ENCODE peak calls at places on chromosome 16, in five cellular contexts. F is RWPE1, A is endothelial cell, C is heart right ventricle, L is glutamatergic neuron. H is an unnamed sample.

GRCh38 chr16:48384982-48385271 is 286 bp downstream of the SIAH1 start:
- DNase-seq in F (peak), A (no peak), C (peak), L (no peak), H (no peak)

GRCh38 chr16:30902070-30902972 is 5.9 kb downstream of the CTF1 start:
- DNase-seq in F (peak), A (peak), C (peak), L (peak), H (peak)

GRCh38 chr16:70805787-70806186 is 4.8 kb upstream of the VAC14 start:
- DNase-seq in F (peak), A (no peak), C (no peak), L (no peak), H (peak)

GRCh38 chr16:12900599-12901203 is 697 bp upstream of the SHISA9 start:
- DNase-seq in F (no peak), A (peak), C (no peak), L (peak), H (no peak)

GRCh38 chr16:74738134-74738541 is 36.5 kb downstream of the FA2H start:
- DNase-seq in F (peak), A (no peak), C (no peak), L (no peak), H (no peak)

GRCh38 chr16:86396318-86396882 is 113.9 kb upstream of the FOXF1 start:
- DNase-seq in F (no peak), A (no peak), C (no peak), L (no peak), H (peak)

GRCh38 chr16:11329080-11329491 is 16.2 kb upstream of the RMI2 start:
- DNase-seq in F (no peak), A (no peak), C (no peak), L (no peak), H (no peak)

GRCh38 chr16:73420244-73421040 is 372.5 kb upstream of the ZFHX3 start:
- DNase-seq in F (no peak), A (no peak), C (no peak), L (no peak), H (no peak)

GRCh38 chr16:86252596-86252995 is 257.7 kb upstream of the FOXF1 start:
- DNase-seq in F (no peak), A (peak), C (no peak), L (peak), H (peak)

GRCh38 chr16:68255712-68256111 is 8.6 kb upstream of the SLC7A6 start:
- DNase-seq in F (no peak), A (no peak), C (no peak), L (no peak), H (no peak)

GRCh38 chr16:65945485-65945884 is 421.0 kb upstream of the CDH5 start:
- DNase-seq in F (no peak), A (no peak), C (no peak), L (no peak), H (no peak)

GRCh38 chr16:82043680-82044584 is 8.9 kb downstream of the HSD17B2 start:
- DNase-seq in F (peak), A (no peak), C (no peak), L (no peak), H (peak)

GRCh38 chr16:11407047-11407982 is 62.1 kb downstream of the RMI2 start:
- DNase-seq in F (peak), A (peak), C (peak), L (peak), H (peak)

GRCh38 chr16:80346160-80346632 is 194.6 kb upstream of the DYNLRB2 start:
- DNase-seq in F (no peak), A (no peak), C (no peak), L (no peak), H (no peak)

GRCh38 chr16:21302898-21303528 is 24.9 kb upstream of the CRYM start:
- DNase-seq in F (peak), A (no peak), C (no peak), L (no peak), H (peak)

GRCh38 chr16:21300309-21301167 is 22.4 kb upstream of the CRYM start:
- DNase-seq in F (peak), A (peak), C (peak), L (peak), H (peak)

GRCh38 chr16:21302454-21302853 is 24.4 kb upstream of the CRYM start:
- DNase-seq in F (no peak), A (no peak), C (no peak), L (no peak), H (no peak)

GRCh38 chr16:21301168-21301894 is 23.2 kb upstream of the CRYM start:
- DNase-seq in F (peak), A (peak), C (peak), L (peak), H (peak)

DNA sequence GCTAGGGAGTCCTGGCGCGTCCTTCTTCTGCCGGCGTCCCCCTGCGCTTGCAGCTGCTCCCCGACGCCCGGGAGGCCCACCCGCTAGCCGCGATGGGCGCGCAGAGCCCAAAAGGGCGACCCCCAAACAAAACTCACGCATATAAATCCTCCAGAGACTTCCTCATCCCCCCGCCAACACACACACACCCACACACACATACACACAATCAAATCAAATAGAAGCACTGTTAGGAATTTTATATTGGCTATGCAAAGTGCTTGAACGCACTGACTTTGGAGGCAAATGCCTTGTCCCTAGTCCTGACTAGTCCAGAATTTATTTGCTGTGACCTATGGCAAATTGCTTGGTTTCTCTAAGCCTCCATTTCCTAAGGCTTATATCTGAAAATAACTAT is 23.8 kb upstream of the CRYM start:
- DNase-seq in F (no peak), A (no peak), C (no peak), L (no peak), H (peak)
- TF ChIP-seq CTCF in F (peak), A (no peak), C (no peak), L (no peak), H (no peak)

GRCh38 chr16:600781-601180 is 10.9 kb downstream of the RAB40C start:
- DNase-seq in F (no peak), A (no peak), C (no peak), L (no peak), H (no peak)
- TF ChIP-seq CTCF in F (peak), A (no peak), C (peak), L (peak), H (peak)

GRCh38 chr16:4352843-4353242 is 1.7 kb upstream of the PAM16 start:
- DNase-seq in F (no peak), A (no peak), C (no peak), L (no peak), H (no peak)
- TF ChIP-seq CTCF in F (no peak), A (no peak), C (no peak), L (no peak), H (no peak)

GRCh38 chr16:22103371-22103890 is 11.1 kb downstream of the VWA3A start:
- DNase-seq in F (no peak), A (no peak), C (no peak), L (no peak), H (no peak)

GRCh38 chr16:22093952-22094351 is 1.6 kb downstream of the VWA3A start:
- DNase-seq in F (no peak), A (no peak), C (no peak), L (no peak), H (peak)

GRCh38 chr16:22098538-22099255 is 6.4 kb downstream of the VWA3A start:
- DNase-seq in F (peak), A (no peak), C (peak), L (no peak), H (peak)

GRCh38 chr16:22099256-22099975 is 7.1 kb downstream of the VWA3A start:
- DNase-seq in F (no peak), A (no peak), C (no peak), L (no peak), H (no peak)
- TF ChIP-seq CTCF in F (peak), A (no peak), C (no peak), L (no peak), H (no peak)

GRCh38 chr16:28063611-28064061 is at the start of gene GSG1L:
- DNase-seq in F (no peak), A (peak), C (no peak), L (peak), H (no peak)
- TF ChIP-seq CTCF in F (no peak), A (no peak), C (peak), L (no peak), H (no peak)

GRCh38 chr16:88382491-88383400 is at the start of gene ZNF469:
- DNase-seq in F (no peak), A (peak), C (no peak), L (peak), H (peak)

GRCh38 chr16:88385112-88385594 is 2.4 kb downstream of the ZNF469 start:
- DNase-seq in F (no peak), A (no peak), C (no peak), L (no peak), H (no peak)

GRCh38 chr16:88384222-88385111 is 1.7 kb downstream of the ZNF469 start:
- DNase-seq in F (no peak), A (no peak), C (no peak), L (peak), H (no peak)

GRCh38 chr16:88381820-88382451 is 823 bp upstream of the ZNF469 start:
- DNase-seq in F (no peak), A (no peak), C (no peak), L (peak), H (no peak)

DNA sequence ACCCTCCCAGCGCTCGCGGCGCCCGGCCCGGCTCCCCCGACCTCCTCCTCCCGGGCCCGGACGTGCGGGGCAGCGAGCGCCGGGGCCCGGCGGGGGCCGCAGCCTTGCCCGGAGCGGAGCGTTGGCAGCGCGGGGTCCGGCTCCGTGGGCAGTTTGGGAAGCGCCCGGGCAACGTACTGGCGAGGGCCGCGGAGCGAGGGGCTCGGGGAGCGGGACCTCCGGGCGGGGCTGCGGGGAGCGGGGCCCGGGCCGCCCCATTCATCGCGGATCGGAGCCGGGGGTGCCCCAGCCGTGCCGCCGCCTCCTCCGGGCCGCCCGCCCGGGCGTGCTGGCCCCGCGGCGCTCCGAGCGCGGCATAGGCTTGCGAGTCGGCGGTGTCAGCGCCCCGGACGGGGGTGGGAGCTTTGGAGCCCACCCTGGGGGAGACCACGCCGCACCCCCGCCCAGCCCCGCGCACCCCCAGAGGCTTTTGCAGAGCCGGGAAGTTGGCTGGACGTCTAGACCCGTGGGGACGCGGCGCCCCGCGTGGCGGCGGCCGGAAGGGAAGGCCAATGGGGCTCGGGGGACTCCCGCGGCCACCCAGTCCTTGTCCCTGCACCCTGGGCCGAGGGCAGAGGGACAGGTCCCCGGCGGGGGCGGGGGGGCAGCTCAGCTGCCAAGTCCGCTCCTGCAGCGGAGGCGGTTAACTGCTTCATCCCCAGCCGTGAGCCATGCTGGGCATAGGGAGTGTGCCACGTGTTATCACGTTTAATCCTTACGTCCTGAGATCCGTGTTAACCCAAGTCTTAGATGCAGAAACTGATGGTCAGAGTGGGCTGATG is 852 bp downstream of the ZNF469 start:
- DNase-seq in F (no peak), A (no peak), C (no peak), L (peak), H (peak)
- TF ChIP-seq CTCF in F (peak), A (no peak), C (peak), L (no peak), H (peak)

GRCh38 chr16:1193825-1194581 is 31.1 kb downstream of the TPSG1 start:
- DNase-seq in F (no peak), A (no peak), C (no peak), L (no peak), H (no peak)

GRCh38 chr16:1195393-1195666 is 29.7 kb downstream of the TPSG1 start:
- DNase-seq in F (no peak), A (no peak), C (no peak), L (no peak), H (no peak)

GRCh38 chr16:1192384-1193073 is 32.5 kb downstream of the TPSG1 start:
- DNase-seq in F (no peak), A (no peak), C (no peak), L (no peak), H (no peak)

GRCh38 chr16:1194665-1195392 is 30.2 kb downstream of the TPSG1 start:
- DNase-seq in F (peak), A (peak), C (no peak), L (peak), H (no peak)

GRCh38 chr16:1193143-1193824 is 31.8 kb downstream of the TPSG1 start:
- DNase-seq in F (no peak), A (no peak), C (no peak), L (no peak), H (no peak)
- TF ChIP-seq CTCF in F (no peak), A (no peak), C (no peak), L (no peak), H (no peak)

GRCh38 chr16:23595246-23595950 is 718 bp downstream of the NDUFAB1 start:
- DNase-seq in F (no peak), A (peak), C (no peak), L (no peak), H (peak)

GRCh38 chr16:23595951-23596720 is at the start of gene NDUFAB1:
- DNase-seq in F (peak), A (peak), C (peak), L (peak), H (peak)

GRCh38 chr16:23594186-23594585 is 1.9 kb downstream of the NDUFAB1 start:
- DNase-seq in F (no peak), A (no peak), C (peak), L (no peak), H (no peak)

GRCh38 chr16:23597003-23597756 is 1.1 kb upstream of the NDUFAB1 start:
- DNase-seq in F (no peak), A (peak), C (peak), L (peak), H (peak)
- TF ChIP-seq CTCF in F (no peak), A (no peak), C (no peak), L (no peak), H (no peak)

GRCh38 chr16:7200320-7200719 is 132.3 kb upstream of the RBFOX1 start:
- DNase-seq in F (no peak), A (no peak), C (no peak), L (no peak), H (no peak)
- TF ChIP-seq CTCF in F (no peak), A (no peak), C (no peak), L (no peak), H (no peak)

GRCh38 chr16:69498926-69499325 is 66.8 kb upstream of the NFAT5 start:
- DNase-seq in F (no peak), A (no peak), C (no peak), L (no peak), H (no peak)

GRCh38 chr16:69495821-69496220 is 69.9 kb upstream of the NFAT5 start:
- DNase-seq in F (no peak), A (no peak), C (peak), L (no peak), H (no peak)

GRCh38 chr16:69496376-69496775 is 69.4 kb upstream of the NFAT5 start:
- DNase-seq in F (no peak), A (no peak), C (no peak), L (no peak), H (no peak)

GRCh38 chr16:69497876-69498596 is 67.7 kb upstream of the NFAT5 start:
- DNase-seq in F (no peak), A (no peak), C (no peak), L (no peak), H (no peak)

GRCh38 chr16:69494993-69495392 is 70.6 kb downstream of the CYB5B start:
- DNase-seq in F (no peak), A (peak), C (no peak), L (no peak), H (no peak)
- TF ChIP-seq CTCF in F (no peak), A (peak), C (peak), L (peak), H (peak)